ENCODE peak calls at places on chromosomes 4 and X, in four cellular contexts. I, P, T and K are unnamed samples.

GRCh38 chr4:10184501-10184938 is 67.9 kb upstream of the WDR1 start:
- DNase-seq in P (no peak), I (no peak), T (no peak), K (no peak)

GRCh38 chr4:3699678-3700077 is 66.5 kb upstream of the ADRA2C start:
- DNase-seq in I (no peak), T (no peak), P (no peak), K (no peak)

GRCh38 chr4:6104541-6105130 is 86.4 kb upstream of the C4orf50 start:
- DNase-seq in T (no peak), P (no peak), I (no peak), K (no peak)

GRCh38 chrX:40105791-40106676 is 8.3 kb upstream of the BCOR start:
- DNase-seq in I (peak; percentile 61), T (peak; percentile 58), P (no peak), K (peak; percentile 81)

GRCh38 chr4:6734165-6734786 is 18.3 kb downstream of the BLOC1S4 start:
- DNase-seq in I (no peak), T (no peak), P (no peak), K (no peak)

GRCh38 chr4:163755013-163755412 is 260.5 kb downstream of the TMA16 start:
- DNase-seq in P (no peak), I (no peak), T (no peak), K (no peak)

GRCh38 chr4:20253272-20253798 is 1.6 kb downstream of the SLIT2 start:
- DNase-seq in P (no peak), I (no peak), T (peak; percentile 6), K (no peak)

GRCh38 chr4:3046623-3047022 is 27.7 kb downstream of the HTT-AS start:
- DNase-seq in P (no peak), I (no peak), T (no peak), K (no peak)

GRCh38 chr4:43379001-43379400 is 486.5 kb downstream of the GRXCR1 start:
- DNase-seq in P (no peak), T (no peak), I (no peak), K (no peak)

GRCh38 chrX:123834116-123834515 is 25.7 kb upstream of the XIAP start:
- DNase-seq in I (no peak), P (no peak), T (no peak), K (no peak)

GRCh38 chr4:153249199-153250154 is 45.2 kb downstream of the TRIM2 start:
- DNase-seq in T (peak; percentile 75), P (peak; percentile 52), I (peak; percentile 93), K (peak; percentile 81)

GRCh38 chr4:130812117-130812765 is 1716.3 kb downstream of the C4orf33 start:
- DNase-seq in P (no peak), I (no peak), T (no peak), K (no peak)

GRCh38 chr4:151558496-151559113 is 149.6 kb downstream of the FHIP1A start:
- DNase-seq in T (no peak), P (no peak), I (no peak), K (no peak)

GRCh38 chrX:20913760-20914159 is 460.5 kb upstream of the CNKSR2 start:
- DNase-seq in P (no peak), T (no peak), I (no peak), K (no peak)

GRCh38 chrX:150450519-150451177 is 87.5 kb downstream of the MAMLD1 start:
- DNase-seq in P (no peak), I (no peak), T (no peak), K (no peak)

GRCh38 chr4:4585012-4585670 is 43.3 kb upstream of the STX18 start:
- DNase-seq in T (no peak), I (no peak), P (no peak), K (no peak)

GRCh38 chr4:41154001-41154813 is 60.1 kb downstream of the APBB2 start:
- DNase-seq in P (no peak), T (peak; percentile 79), I (no peak), K (no peak)

GRCh38 chrX:22121161-22121560 is 89.0 kb downstream of the PHEX start:
- DNase-seq in P (no peak), I (no peak), T (no peak), K (no peak)

GRCh38 chr4:166252487-166253402 is 379.7 kb downstream of the TLL1 start:
- DNase-seq in T (peak; percentile 62), P (peak; percentile 10), I (peak; percentile 12), K (no peak)

GRCh38 chr4:18033111-18034085 is 11.8 kb upstream of the LCORL start:
- DNase-seq in I (no peak), P (no peak), T (no peak), K (no peak)

GRCh38 chr4:99945718-99946345 is 586 bp downstream of the DNAJB14 start:
- DNase-seq in T (peak; percentile 45), P (peak; percentile 44), I (peak; percentile 37), K (no peak)

GRCh38 chr4:99414401-99414800 is 20.7 kb downstream of the ADH7 start:
- DNase-seq in I (no peak), T (no peak), P (no peak), K (no peak)

GRCh38 chrX:19888419-19888879 is 1.0 kb upstream of the SH3KBP1 start:
- DNase-seq in P (peak; percentile 78), T (peak; percentile 80), I (peak; percentile 63), K (peak; percentile 64)

GRCh38 chr4:145982791-145983190 is 44.2 kb upstream of the ZNF827 start:
- DNase-seq in I (no peak), P (no peak), T (no peak), K (no peak)